ENCODE peak calls at places on chromosome 9, in six cellular contexts. Y, Z, W, H, R and S are unnamed samples.

GRCh38 chr9:133477992-133478850 is 678 bp downstream of the SLC2A6 start:
- DNase-seq in W (no peak), R (peak), Z (no peak), H (no peak), Y (no peak), S (no peak)

GRCh38 chr9:98482248-98482647 is 226.5 kb downstream of the GABBR2 start:
- DNase-seq in H (no peak), Y (no peak), Z (no peak), R (no peak), W (no peak), S (no peak)

GRCh38 chr9:35691325-35691631 is 1.6 kb upstream of the TPM2 start:
- DNase-seq in R (no peak), W (no peak), Z (no peak), H (no peak), Y (no peak), S (no peak)

GRCh38 chr9:21505425-21506179 is 23.5 kb upstream of the IFNE start:
- DNase-seq in R (no peak), H (no peak), Z (no peak), Y (no peak), W (no peak), S (no peak)

GRCh38 chr9:114953917-114954316 is 23.5 kb upstream of the TNFSF8 start:
- DNase-seq in W (no peak), Y (no peak), Z (no peak), R (no peak), H (peak), S (no peak)

GRCh38 chr9:124222918-124223720 is 34.6 kb upstream of the NEK6 start:
- DNase-seq in Z (no peak), W (no peak), H (peak), R (no peak), Y (no peak), S (no peak)

GRCh38 chr9:98860871-98861293 is 53.4 kb downstream of the GALNT12 start:
- DNase-seq in Y (no peak), Z (no peak), H (peak), R (no peak), W (no peak), S (no peak)

GRCh38 chr9:8268216-8268878 is 468.8 kb upstream of the DMAC1 start:
- DNase-seq in R (no peak), Y (no peak), H (no peak), Z (no peak), W (no peak), S (no peak)

GRCh38 chr9:126327016-126327749 is 554 bp downstream of the MVB12B start:
- DNase-seq in H (no peak), R (no peak), Y (no peak), W (no peak), Z (no peak), S (no peak)

GRCh38 chr9:7739595-7739994 is 60.0 kb downstream of the DMAC1 start:
- DNase-seq in W (no peak), Z (no peak), H (no peak), R (no peak), Y (no peak), S (no peak)

GRCh38 chr9:111728617-111729366 is 65.9 kb downstream of the SHOC1 start:
- DNase-seq in H (no peak), Y (no peak), Z (no peak), R (no peak), W (no peak), S (no peak)

GRCh38 chr9:22257026-22257425 is 189.6 kb upstream of the DMRTA1 start:
- DNase-seq in Y (no peak), H (no peak), R (no peak), Z (no peak), W (no peak), S (no peak)

GRCh38 chr9:127816362-127816725 is 13.7 kb downstream of the FPGS start:
- DNase-seq in W (no peak), H (no peak), Z (no peak), Y (no peak), R (no peak), S (no peak)

GRCh38 chr9:8338742-8339425 is 539.3 kb upstream of the DMAC1 start:
- DNase-seq in H (no peak), Y (no peak), R (no peak), W (no peak), Z (no peak), S (no peak)

GRCh38 chr9:111925784-111926183 is 29.2 kb downstream of the UGCG start:
- DNase-seq in Y (no peak), W (no peak), Z (no peak), R (no peak), H (no peak), S (no peak)

GRCh38 chr9:33778700-33779351 is 16.5 kb upstream of the PRSS3 start:
- DNase-seq in R (peak), Z (peak), W (no peak), H (peak), Y (peak), S (no peak)

GRCh38 chr9:34652608-34653007 is 623 bp downstream of the IL11RA start:
- DNase-seq in H (no peak), R (no peak), Y (no peak), Z (no peak), W (no peak), S (no peak)

GRCh38 chr9:109453210-109453842 is 44.8 kb downstream of the PTPN3 start:
- DNase-seq in H (no peak), W (no peak), R (no peak), Z (no peak), Y (no peak), S (no peak)

GRCh38 chr9:20692554-20692953 is 8.5 kb downstream of the FOCAD start:
- DNase-seq in W (no peak), R (no peak), Z (no peak), Y (no peak), H (no peak), S (no peak)

GRCh38 chr9:8136477-8136876 is 336.9 kb upstream of the DMAC1 start:
- DNase-seq in H (no peak), W (no peak), Y (no peak), R (no peak), Z (no peak), S (no peak)

GRCh38 chr9:126169736-126170135 is 156.9 kb upstream of the MVB12B start:
- DNase-seq in R (no peak), H (no peak), Y (no peak), W (no peak), Z (no peak), S (no peak)

GRCh38 chr9:83934569-83935275 is 13.5 kb upstream of the KIF27 start:
- DNase-seq in R (no peak), Z (no peak), W (no peak), Y (no peak), H (no peak), S (no peak)

GRCh38 chr9:15136646-15137045 is 170.4 kb downstream of the TTC39B start:
- DNase-seq in Y (no peak), Z (no peak), W (no peak), R (no peak), H (no peak), S (no peak)

GRCh38 chr9:134328841-134329575 is 2.8 kb downstream of the RXRA start:
- DNase-seq in R (no peak), Z (no peak), H (peak), W (no peak), Y (no peak), S (no peak)

GRCh38 chr9:104256031-104256709 is 162.1 kb downstream of the SMC2 start:
- DNase-seq in R (no peak), Z (no peak), Y (no peak), W (no peak), H (no peak), S (no peak)

GRCh38 chr9:105484226-105484625 is 36.4 kb downstream of the FSD1L start:
- DNase-seq in H (no peak), W (no peak), R (no peak), Y (no peak), Z (no peak), S (no peak)

GRCh38 chr9:120985759-120986353 is 59.3 kb upstream of the TRAF1 start:
- DNase-seq in Y (no peak), Z (no peak), H (peak), R (no peak), W (no peak), S (no peak)

GRCh38 chr9:136004712-136005111 is 43.5 kb upstream of the UBAC1 start:
- DNase-seq in Z (no peak), H (no peak), R (no peak), W (no peak), Y (no peak), S (no peak)

GRCh38 chr9:100011062-100011681 is 87.6 kb downstream of the ERP44 start:
- DNase-seq in H (no peak), Z (no peak), W (no peak), R (no peak), Y (peak), S (no peak)

GRCh38 chr9:22124263-22125011 is 115.3 kb upstream of the CDKN2B start:
- DNase-seq in R (no peak), Y (no peak), Z (no peak), W (no peak), H (no peak), S (no peak)

GRCh38 chr9:18268381-18268780 is 205.6 kb upstream of the ADAMTSL1 start:
- DNase-seq in W (no peak), Y (no peak), Z (no peak), R (no peak), H (no peak), S (no peak)

GRCh38 chr9:95757026-95757425 is 118.5 kb upstream of the ERCC6L2 start:
- DNase-seq in H (no peak), Z (no peak), Y (no peak), R (no peak), W (no peak), S (no peak)

GRCh38 chr9:38038307-38039089 is 30.5 kb downstream of the SHB start:
- DNase-seq in H (no peak), Z (no peak), W (no peak), R (no peak), Y (no peak), S (no peak)